ENCODE peak calls at places on chromosomes 4 and X, in eight cellular contexts. One of them, this sample, is unnamed.

GRCh38 chr4:28772066-28772465 is 1911.4 kb downstream of the STIM2 start:
- DNase-seq in lower lobe of right lung: no peak
- DNase-seq in CD8-positive, alpha-beta T cell: no peak
- DNase-seq in sigmoid colon: no peak
- DNase-seq in hepatocyte: no peak
- DNase-seq in SK-N-MC: no peak
- DNase-seq in CD8-positive, alpha-beta memory T cell: no peak
- DNase-seq in thyroid gland: no peak
- DNase-seq in this sample: no peak

GRCh38 chrX:72308566-72309296 is 3.0 kb upstream of the CITED1 start:
- DNase-seq in CD8-positive, alpha-beta memory T cell: no peak
- DNase-seq in CD8-positive, alpha-beta T cell: no peak
- DNase-seq in thyroid gland: peak; percentile 76
- DNase-seq in hepatocyte: peak; percentile 69
- DNase-seq in sigmoid colon: peak; percentile 79
- DNase-seq in lower lobe of right lung: peak; percentile 53
- DNase-seq in SK-N-MC: peak; percentile 8
- DNase-seq in this sample: peak; percentile 67

GRCh38 chrX:118254611-118255010 is 91.3 kb upstream of the WDR44 start:
- DNase-seq in CD8-positive, alpha-beta memory T cell: no peak
- DNase-seq in CD8-positive, alpha-beta T cell: peak; percentile 2
- DNase-seq in hepatocyte: peak; percentile 72
- DNase-seq in thyroid gland: peak; percentile 29
- DNase-seq in sigmoid colon: no peak
- DNase-seq in lower lobe of right lung: no peak
- DNase-seq in SK-N-MC: peak; percentile 58
- DNase-seq in this sample: peak; percentile 78

GRCh38 chr4:94567811-94568210 is 116.1 kb downstream of the PDLIM5 start:
- DNase-seq in lower lobe of right lung: no peak
- DNase-seq in SK-N-MC: no peak
- DNase-seq in hepatocyte: no peak
- DNase-seq in CD8-positive, alpha-beta memory T cell: no peak
- DNase-seq in thyroid gland: no peak
- DNase-seq in CD8-positive, alpha-beta T cell: no peak
- DNase-seq in sigmoid colon: no peak
- DNase-seq in this sample: no peak

GRCh38 chr4:169385356-169385755 is 114.6 kb upstream of the SH3RF1 start:
- DNase-seq in hepatocyte: no peak
- DNase-seq in CD8-positive, alpha-beta memory T cell: no peak
- DNase-seq in SK-N-MC: peak; percentile 16
- DNase-seq in sigmoid colon: no peak
- DNase-seq in CD8-positive, alpha-beta T cell: no peak
- DNase-seq in thyroid gland: no peak
- DNase-seq in lower lobe of right lung: no peak
- DNase-seq in this sample: no peak

GRCh38 chr4:113766882-113767281 is 5.3 kb upstream of the CAMK2D start:
- DNase-seq in sigmoid colon: no peak
- DNase-seq in hepatocyte: peak; percentile 33
- DNase-seq in thyroid gland: no peak
- DNase-seq in CD8-positive, alpha-beta memory T cell: no peak
- DNase-seq in SK-N-MC: no peak
- DNase-seq in CD8-positive, alpha-beta T cell: no peak
- DNase-seq in lower lobe of right lung: no peak
- DNase-seq in this sample: no peak

GRCh38 chrX:30865020-30865419 is 24.0 kb downstream of the TAB3 start:
- DNase-seq in CD8-positive, alpha-beta T cell: no peak
- DNase-seq in CD8-positive, alpha-beta memory T cell: no peak
- DNase-seq in sigmoid colon: no peak
- DNase-seq in hepatocyte: peak; percentile 11
- DNase-seq in thyroid gland: peak; percentile 33
- DNase-seq in lower lobe of right lung: no peak
- DNase-seq in SK-N-MC: no peak
- DNase-seq in this sample: no peak

GRCh38 chrX:97766496-97767095 is 882.9 kb downstream of the RPA4 start:
- DNase-seq in CD8-positive, alpha-beta memory T cell: no peak
- DNase-seq in thyroid gland: no peak
- DNase-seq in SK-N-MC: no peak
- DNase-seq in lower lobe of right lung: no peak
- DNase-seq in hepatocyte: no peak
- DNase-seq in sigmoid colon: no peak
- DNase-seq in CD8-positive, alpha-beta T cell: no peak
- DNase-seq in this sample: no peak

GRCh38 chrX:1480082-1480785 is 27.5 kb upstream of the ASMTL start:
- DNase-seq in hepatocyte: no peak
- DNase-seq in CD8-positive, alpha-beta memory T cell: no peak
- DNase-seq in lower lobe of right lung: no peak
- DNase-seq in SK-N-MC: no peak
- DNase-seq in CD8-positive, alpha-beta T cell: no peak
- DNase-seq in thyroid gland: no peak
- DNase-seq in sigmoid colon: peak; percentile 39
- DNase-seq in this sample: no peak

GRCh38 chr4:48315728-48316630 is 25.4 kb upstream of the SLAIN2 start:
- DNase-seq in CD8-positive, alpha-beta T cell: no peak
- DNase-seq in sigmoid colon: no peak
- DNase-seq in thyroid gland: no peak
- DNase-seq in CD8-positive, alpha-beta memory T cell: no peak
- DNase-seq in lower lobe of right lung: no peak
- DNase-seq in SK-N-MC: peak; percentile 32
- DNase-seq in hepatocyte: peak; percentile 55
- DNase-seq in this sample: no peak

GRCh38 chr4:87316961-87317360 is 5.7 kb downstream of the HSD17B13 start:
- DNase-seq in CD8-positive, alpha-beta memory T cell: no peak
- DNase-seq in hepatocyte: no peak
- DNase-seq in SK-N-MC: no peak
- DNase-seq in CD8-positive, alpha-beta T cell: no peak
- DNase-seq in sigmoid colon: no peak
- DNase-seq in lower lobe of right lung: no peak
- DNase-seq in thyroid gland: no peak
- DNase-seq in this sample: no peak

DNA sequence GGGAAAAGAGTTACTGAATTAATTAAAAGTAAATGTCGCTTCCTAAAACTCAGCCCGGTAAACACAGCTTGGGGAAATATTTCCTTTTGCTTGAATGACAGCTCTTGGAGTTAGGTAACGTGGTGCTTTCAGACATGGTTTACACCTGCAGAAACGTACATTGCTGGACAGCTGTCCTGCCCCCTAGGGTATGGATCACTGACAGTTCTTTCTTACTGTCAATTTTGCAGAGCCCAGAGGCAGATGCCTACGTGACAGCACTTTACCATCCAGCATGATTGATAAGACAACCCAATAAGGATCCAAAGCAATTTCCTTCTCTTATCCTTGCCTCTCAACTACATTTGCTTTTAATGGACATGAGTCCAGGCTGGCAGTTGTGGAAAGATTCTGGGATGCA is 334.5 kb downstream of the PACRGL start:
- DNase-seq in SK-N-MC: no peak
- DNase-seq in sigmoid colon: no peak
- DNase-seq in CD8-positive, alpha-beta T cell: no peak
- DNase-seq in hepatocyte: no peak
- DNase-seq in CD8-positive, alpha-beta memory T cell: no peak
- DNase-seq in lower lobe of right lung: no peak
- DNase-seq in thyroid gland: no peak
- DNase-seq in this sample: no peak
- H3K4me3 ChIP-seq in SK-N-MC: no peak overlapping the region
- H3K4me3 ChIP-seq in sigmoid colon: no peak overlapping the region
- H3K4me3 ChIP-seq in CD8-positive, alpha-beta T cell: no peak overlapping the region
- H3K4me3 ChIP-seq in hepatocyte: no peak overlapping the region
- H3K4me3 ChIP-seq in CD8-positive, alpha-beta memory T cell: no peak overlapping the region
- H3K4me3 ChIP-seq in lower lobe of right lung: no peak overlapping the region
- H3K4me3 ChIP-seq in thyroid gland: no peak overlapping the region
- H3K4me3 ChIP-seq in this sample: no peak overlapping the region

DNA sequence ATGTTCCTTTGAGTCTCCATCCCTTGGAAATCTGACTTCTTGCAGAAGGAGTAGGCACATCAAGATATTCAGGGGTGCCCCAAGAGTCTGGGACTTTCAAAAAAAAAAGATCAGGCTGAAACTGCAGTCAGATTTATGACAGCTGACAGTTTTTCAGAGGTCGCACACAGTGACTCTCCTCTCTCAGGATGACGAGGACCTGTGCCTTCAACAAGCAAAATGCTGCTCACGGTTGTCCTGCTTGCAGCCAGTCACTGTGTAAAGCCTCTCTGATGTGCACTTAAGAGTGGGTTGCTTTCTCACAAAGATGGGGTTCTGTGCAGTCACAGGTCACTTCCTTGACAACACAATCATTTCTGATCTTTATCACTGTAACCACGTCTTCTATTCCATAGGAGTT is 178.2 kb downstream of the PTTG2 start:
- DNase-seq in sigmoid colon: no peak
- DNase-seq in lower lobe of right lung: no peak
- DNase-seq in CD8-positive, alpha-beta memory T cell: no peak
- DNase-seq in CD8-positive, alpha-beta T cell: no peak
- DNase-seq in SK-N-MC: no peak
- DNase-seq in hepatocyte: no peak
- DNase-seq in thyroid gland: no peak
- DNase-seq in this sample: no peak
- H3K36me3 ChIP-seq in sigmoid colon: peaks cover 41% of the 10 kb centered on the region
- H3K36me3 ChIP-seq in lower lobe of right lung: peaks cover 47% of the 10 kb centered on the region
- H3K36me3 ChIP-seq in CD8-positive, alpha-beta memory T cell: peaks cover 9% of the 10 kb centered on the region
- H3K36me3 ChIP-seq in CD8-positive, alpha-beta T cell: peaks cover 7% of the 10 kb centered on the region
- H3K36me3 ChIP-seq in SK-N-MC: no peaks in the 10 kb centered on the region
- H3K36me3 ChIP-seq in hepatocyte: no peaks in the 10 kb centered on the region
- H3K36me3 ChIP-seq in thyroid gland: peaks cover 52% of the 10 kb centered on the region
- H3K36me3 ChIP-seq in this sample: no peaks in the 10 kb centered on the region

GRCh38 chr4:174332741-174333493 is 49.2 kb downstream of the CEP44 start:
- DNase-seq in CD8-positive, alpha-beta memory T cell: no peak
- DNase-seq in sigmoid colon: no peak
- DNase-seq in CD8-positive, alpha-beta T cell: no peak
- DNase-seq in hepatocyte: no peak
- DNase-seq in thyroid gland: no peak
- DNase-seq in SK-N-MC: no peak
- DNase-seq in lower lobe of right lung: no peak
- DNase-seq in this sample: no peak

DNA sequence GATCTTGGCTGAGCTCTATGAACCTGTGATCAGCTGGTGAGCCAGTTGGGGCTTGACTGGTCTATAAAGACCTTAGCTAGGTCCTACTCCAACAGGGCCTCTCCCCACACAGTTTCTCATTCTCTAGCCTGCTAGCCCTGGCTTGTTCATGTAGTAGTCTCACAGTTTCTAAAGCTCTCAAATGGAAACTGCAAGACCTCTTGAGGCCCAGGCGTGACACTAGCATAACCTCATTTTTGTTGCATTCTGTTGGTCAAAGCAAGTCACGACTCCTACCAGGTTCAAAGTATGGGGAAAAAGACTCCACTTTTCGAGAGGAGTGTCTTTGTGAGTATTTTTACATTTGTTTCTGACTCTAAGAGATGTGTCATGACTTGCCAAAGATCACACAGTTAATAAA is 50.9 kb downstream of the CEP44 start:
- DNase-seq in sigmoid colon: no peak
- DNase-seq in SK-N-MC: no peak
- DNase-seq in CD8-positive, alpha-beta memory T cell: no peak
- DNase-seq in lower lobe of right lung: no peak
- DNase-seq in thyroid gland: no peak
- DNase-seq in hepatocyte: no peak
- DNase-seq in CD8-positive, alpha-beta T cell: no peak
- DNase-seq in this sample: no peak
- H3K4me3 ChIP-seq in sigmoid colon: no peak overlapping the region
- H3K4me3 ChIP-seq in SK-N-MC: no peak overlapping the region
- H3K4me3 ChIP-seq in CD8-positive, alpha-beta memory T cell: no peak overlapping the region
- H3K4me3 ChIP-seq in lower lobe of right lung: no peak overlapping the region
- H3K4me3 ChIP-seq in thyroid gland: no peak overlapping the region
- H3K4me3 ChIP-seq in hepatocyte: no peak overlapping the region
- H3K4me3 ChIP-seq in CD8-positive, alpha-beta T cell: no peak overlapping the region
- H3K4me3 ChIP-seq in this sample: no peak overlapping the region

GRCh38 chr4:84796388-84796787 is 170.1 kb downstream of the WDFY3 start:
- DNase-seq in hepatocyte: no peak
- DNase-seq in thyroid gland: peak; percentile 19
- DNase-seq in lower lobe of right lung: no peak
- DNase-seq in sigmoid colon: no peak
- DNase-seq in CD8-positive, alpha-beta T cell: no peak
- DNase-seq in SK-N-MC: no peak
- DNase-seq in CD8-positive, alpha-beta memory T cell: no peak
- DNase-seq in this sample: no peak

GRCh38 chr4:84790769-84791565 is 175.5 kb downstream of the WDFY3 start:
- DNase-seq in CD8-positive, alpha-beta memory T cell: no peak
- DNase-seq in hepatocyte: no peak
- DNase-seq in thyroid gland: no peak
- DNase-seq in CD8-positive, alpha-beta T cell: no peak
- DNase-seq in SK-N-MC: no peak
- DNase-seq in sigmoid colon: no peak
- DNase-seq in lower lobe of right lung: no peak
- DNase-seq in this sample: peak; percentile 17

DNA sequence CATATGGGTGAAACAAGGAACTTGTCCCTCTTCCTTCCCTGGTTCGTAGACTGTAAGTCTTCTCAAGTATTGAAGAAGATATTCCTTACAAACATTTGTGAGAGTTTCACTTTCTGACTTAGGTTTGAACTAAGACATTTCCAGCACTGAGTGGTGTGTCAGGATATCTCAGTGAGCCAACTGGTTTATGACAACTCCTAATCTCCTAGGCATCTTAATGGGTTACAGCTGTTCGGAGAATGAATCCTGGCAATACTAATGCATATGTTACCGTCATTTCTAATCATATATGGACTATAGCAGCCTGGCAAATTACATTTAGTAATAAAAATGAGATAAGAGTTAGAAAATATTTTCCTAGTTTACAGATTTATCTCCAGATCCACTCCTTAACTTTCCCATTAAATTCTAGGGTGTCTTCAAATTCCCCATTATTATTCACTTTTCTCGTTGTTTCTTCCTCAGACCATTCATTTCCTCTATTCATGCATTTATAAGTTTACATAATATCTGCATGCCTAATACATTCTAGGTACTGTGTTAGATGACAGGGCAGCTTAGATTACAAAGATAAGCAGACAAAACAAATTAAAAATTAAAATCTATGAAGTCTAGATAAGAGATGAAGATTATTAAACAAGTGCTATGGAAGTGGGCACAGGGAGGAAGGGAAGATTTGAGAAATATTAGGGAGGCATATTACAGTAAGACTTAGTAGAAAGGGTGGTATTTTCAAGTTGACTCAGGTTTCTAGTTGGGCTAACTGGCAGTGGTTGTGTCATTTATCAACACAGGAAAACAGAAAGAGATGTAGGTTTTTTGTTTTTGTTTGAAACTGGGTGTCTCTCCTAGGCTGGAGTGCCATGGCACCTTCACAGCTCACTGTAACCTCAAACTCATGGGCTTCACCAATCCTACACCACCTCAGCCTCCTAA is 173.9 kb downstream of the WDFY3 start:
- DNase-seq in hepatocyte: no peak
- DNase-seq in CD8-positive, alpha-beta T cell: no peak
- DNase-seq in SK-N-MC: peak; percentile 62
- DNase-seq in thyroid gland: no peak
- DNase-seq in CD8-positive, alpha-beta memory T cell: no peak
- DNase-seq in sigmoid colon: no peak
- DNase-seq in lower lobe of right lung: no peak
- DNase-seq in this sample: no peak
- H3K36me3 ChIP-seq in hepatocyte: no peaks in the 10 kb centered on the region
- H3K36me3 ChIP-seq in CD8-positive, alpha-beta T cell: no peaks in the 10 kb centered on the region
- H3K36me3 ChIP-seq in SK-N-MC: peaks cover 42% of the 10 kb centered on the region
- H3K36me3 ChIP-seq in thyroid gland: no peaks in the 10 kb centered on the region
- H3K36me3 ChIP-seq in CD8-positive, alpha-beta memory T cell: no peaks in the 10 kb centered on the region
- H3K36me3 ChIP-seq in sigmoid colon: peaks cover 4% of the 10 kb centered on the region
- H3K36me3 ChIP-seq in lower lobe of right lung: peaks cover 74% of the 10 kb centered on the region
- H3K36me3 ChIP-seq in this sample: peaks cover 5% of the 10 kb centered on the region

DNA sequence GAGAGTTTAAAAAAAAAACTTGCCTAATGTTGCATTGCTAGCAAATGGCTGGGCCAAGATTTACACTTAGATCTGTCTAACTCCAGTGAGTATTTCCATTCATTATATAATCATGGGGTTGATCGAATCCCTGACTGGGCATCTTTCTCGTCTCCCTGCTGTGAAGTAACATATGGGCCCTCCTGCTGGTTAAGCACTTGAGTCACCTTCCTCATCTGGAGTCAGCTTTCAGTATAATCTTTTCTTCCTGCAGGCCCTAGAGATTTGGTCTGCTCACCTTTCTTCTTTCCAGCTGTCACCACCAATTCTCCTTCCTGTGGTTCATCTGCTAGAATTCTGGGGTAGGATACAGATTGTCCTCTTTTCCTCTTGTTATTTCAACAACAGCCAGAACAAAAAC is 41.6 kb downstream of the TIGD2 start:
- DNase-seq in thyroid gland: no peak
- DNase-seq in hepatocyte: no peak
- DNase-seq in CD8-positive, alpha-beta memory T cell: no peak
- DNase-seq in sigmoid colon: no peak
- DNase-seq in SK-N-MC: peak; percentile 52
- DNase-seq in CD8-positive, alpha-beta T cell: no peak
- DNase-seq in lower lobe of right lung: no peak
- DNase-seq in this sample: no peak
- H3K4me3 ChIP-seq in thyroid gland: no peak overlapping the region
- H3K4me3 ChIP-seq in hepatocyte: no peak overlapping the region
- H3K4me3 ChIP-seq in CD8-positive, alpha-beta memory T cell: no peak overlapping the region
- H3K4me3 ChIP-seq in sigmoid colon: no peak overlapping the region
- H3K4me3 ChIP-seq in SK-N-MC: no peak overlapping the region
- H3K4me3 ChIP-seq in CD8-positive, alpha-beta T cell: no peak overlapping the region
- H3K4me3 ChIP-seq in lower lobe of right lung: no peak overlapping the region
- H3K4me3 ChIP-seq in this sample: no peak overlapping the region